ENCODE peak calls at places on chromosomes 3 and 15, in seven cellular contexts. One of them, this sample, is unnamed.

GRCh38 chr15:86273309-86273708 is 193.6 kb downstream of the AGBL1 start:
- DNase-seq in HL-60: no peak
- DNase-seq in B cell: no peak
- DNase-seq in progenitor cell of endocrine pancreas: no peak
- DNase-seq in HFF-Myc: no peak
- DNase-seq in fibroblast of the aortic adventitia: no peak
- DNase-seq in endothelial cell: no peak
- DNase-seq in this sample: no peak

GRCh38 chr3:72973031-72973723 is 23.4 kb upstream of the PPP4R2 start:
- DNase-seq in HL-60: no peak
- DNase-seq in B cell: no peak
- DNase-seq in progenitor cell of endocrine pancreas: no peak
- DNase-seq in HFF-Myc: no peak
- DNase-seq in fibroblast of the aortic adventitia: peak
- DNase-seq in endothelial cell: no peak
- DNase-seq in this sample: no peak

GRCh38 chr3:188156051-188156450 is 2.1 kb downstream of the LPP start:
- DNase-seq in HL-60: no peak
- DNase-seq in B cell: no peak
- DNase-seq in progenitor cell of endocrine pancreas: no peak
- DNase-seq in HFF-Myc: no peak
- DNase-seq in fibroblast of the aortic adventitia: no peak
- DNase-seq in endothelial cell: no peak
- DNase-seq in this sample: no peak

GRCh38 chr3:64306745-64307144 is 81.5 kb upstream of the PRICKLE2 start:
- DNase-seq in HL-60: no peak
- DNase-seq in B cell: no peak
- DNase-seq in progenitor cell of endocrine pancreas: no peak
- DNase-seq in HFF-Myc: no peak
- DNase-seq in fibroblast of the aortic adventitia: peak
- DNase-seq in endothelial cell: no peak
- DNase-seq in this sample: no peak

GRCh38 chr3:48765376-48765775 is 48.4 kb upstream of the IP6K2 start:
- DNase-seq in HL-60: no peak
- DNase-seq in B cell: no peak
- DNase-seq in progenitor cell of endocrine pancreas: no peak
- DNase-seq in HFF-Myc: no peak
- DNase-seq in fibroblast of the aortic adventitia: peak
- DNase-seq in endothelial cell: no peak
- DNase-seq in this sample: no peak

GRCh38 chr3:170714151-170714550 is 128.3 kb upstream of the SLC7A14 start:
- DNase-seq in HL-60: no peak
- DNase-seq in B cell: no peak
- DNase-seq in progenitor cell of endocrine pancreas: no peak
- DNase-seq in HFF-Myc: no peak
- DNase-seq in fibroblast of the aortic adventitia: peak
- DNase-seq in endothelial cell: no peak
- DNase-seq in this sample: no peak

GRCh38 chr3:47404955-47405790 is 24.4 kb downstream of the PTPN23 start:
- DNase-seq in HL-60: no peak
- DNase-seq in B cell: no peak
- DNase-seq in progenitor cell of endocrine pancreas: no peak
- DNase-seq in HFF-Myc: no peak
- DNase-seq in fibroblast of the aortic adventitia: peak
- DNase-seq in endothelial cell: no peak
- DNase-seq in this sample: no peak

GRCh38 chr15:44595246-44595645 is 58.3 kb downstream of the EIF3J start:
- DNase-seq in HL-60: no peak
- DNase-seq in B cell: no peak
- DNase-seq in progenitor cell of endocrine pancreas: no peak
- DNase-seq in HFF-Myc: no peak
- DNase-seq in fibroblast of the aortic adventitia: no peak
- DNase-seq in endothelial cell: no peak
- DNase-seq in this sample: no peak

GRCh38 chr3:60053518-60054265 is 1003.9 kb upstream of the CFAP20DC start:
- DNase-seq in HL-60: no peak
- DNase-seq in B cell: no peak
- DNase-seq in progenitor cell of endocrine pancreas: no peak
- DNase-seq in HFF-Myc: no peak
- DNase-seq in fibroblast of the aortic adventitia: no peak
- DNase-seq in endothelial cell: no peak
- DNase-seq in this sample: peak

GRCh38 chr15:68658151-68658550 is 79.4 kb downstream of the CORO2B start:
- DNase-seq in HL-60: no peak
- DNase-seq in B cell: no peak
- DNase-seq in progenitor cell of endocrine pancreas: no peak
- DNase-seq in HFF-Myc: no peak
- DNase-seq in fibroblast of the aortic adventitia: no peak
- DNase-seq in endothelial cell: no peak
- DNase-seq in this sample: no peak

GRCh38 chr3:38489766-38490165 is 6.4 kb upstream of the EXOG start:
- DNase-seq in HL-60: no peak
- DNase-seq in B cell: no peak
- DNase-seq in progenitor cell of endocrine pancreas: no peak
- DNase-seq in HFF-Myc: no peak
- DNase-seq in fibroblast of the aortic adventitia: no peak
- DNase-seq in endothelial cell: no peak
- DNase-seq in this sample: no peak

GRCh38 chr15:40481671-40482070 is 10.9 kb downstream of the CHST14 start:
- DNase-seq in HL-60: no peak
- DNase-seq in B cell: no peak
- DNase-seq in progenitor cell of endocrine pancreas: no peak
- DNase-seq in HFF-Myc: no peak
- DNase-seq in fibroblast of the aortic adventitia: no peak
- DNase-seq in endothelial cell: no peak
- DNase-seq in this sample: no peak

GRCh38 chr3:96931491-96931890 is 117.1 kb downstream of the EPHA6 start:
- DNase-seq in HL-60: no peak
- DNase-seq in B cell: no peak
- DNase-seq in progenitor cell of endocrine pancreas: no peak
- DNase-seq in HFF-Myc: no peak
- DNase-seq in fibroblast of the aortic adventitia: no peak
- DNase-seq in endothelial cell: no peak
- DNase-seq in this sample: no peak

GRCh38 chr3:149077638-149078037 is 8.7 kb downstream of the HLTF start:
- DNase-seq in HL-60: no peak
- DNase-seq in B cell: no peak
- DNase-seq in progenitor cell of endocrine pancreas: no peak
- DNase-seq in HFF-Myc: no peak
- DNase-seq in fibroblast of the aortic adventitia: peak
- DNase-seq in endothelial cell: no peak
- DNase-seq in this sample: peak

GRCh38 chr15:65089206-65089824 is 12.8 kb downstream of the KBTBD13 start:
- DNase-seq in HL-60: no peak
- DNase-seq in B cell: no peak
- DNase-seq in progenitor cell of endocrine pancreas: no peak
- DNase-seq in HFF-Myc: no peak
- DNase-seq in fibroblast of the aortic adventitia: no peak
- DNase-seq in endothelial cell: no peak
- DNase-seq in this sample: no peak

GRCh38 chr3:15495461-15496340 is 25.8 kb downstream of the COLQ start:
- DNase-seq in HL-60: no peak
- DNase-seq in B cell: no peak
- DNase-seq in progenitor cell of endocrine pancreas: no peak
- DNase-seq in HFF-Myc: no peak
- DNase-seq in fibroblast of the aortic adventitia: no peak
- DNase-seq in endothelial cell: no peak
- DNase-seq in this sample: no peak

GRCh38 chr3:15556512-15556911 is 35.0 kb upstream of the COLQ start:
- DNase-seq in HL-60: no peak
- DNase-seq in B cell: peak
- DNase-seq in progenitor cell of endocrine pancreas: no peak
- DNase-seq in HFF-Myc: no peak
- DNase-seq in fibroblast of the aortic adventitia: no peak
- DNase-seq in endothelial cell: no peak
- DNase-seq in this sample: no peak

GRCh38 chr3:112814256-112814655 is 32.4 kb downstream of the CD200R1L start:
- DNase-seq in HL-60: no peak
- DNase-seq in B cell: peak
- DNase-seq in progenitor cell of endocrine pancreas: no peak
- DNase-seq in HFF-Myc: peak
- DNase-seq in fibroblast of the aortic adventitia: peak
- DNase-seq in endothelial cell: no peak
- DNase-seq in this sample: no peak

GRCh38 chr3:183536238-183536880 is 19.1 kb downstream of the KLHL6 start:
- DNase-seq in HL-60: no peak
- DNase-seq in B cell: peak
- DNase-seq in progenitor cell of endocrine pancreas: no peak
- DNase-seq in HFF-Myc: no peak
- DNase-seq in fibroblast of the aortic adventitia: no peak
- DNase-seq in endothelial cell: no peak
- DNase-seq in this sample: no peak

GRCh38 chr3:155185623-155186022 is 105.5 kb downstream of the MME start:
- DNase-seq in HL-60: no peak
- DNase-seq in B cell: no peak
- DNase-seq in progenitor cell of endocrine pancreas: no peak
- DNase-seq in HFF-Myc: peak
- DNase-seq in fibroblast of the aortic adventitia: peak
- DNase-seq in endothelial cell: no peak
- DNase-seq in this sample: no peak

GRCh38 chr3:90221900-90222299 is 1114.5 kb downstream of the EPHA3 start:
- DNase-seq in HL-60: no peak
- DNase-seq in B cell: no peak
- DNase-seq in progenitor cell of endocrine pancreas: no peak
- DNase-seq in HFF-Myc: no peak
- DNase-seq in fibroblast of the aortic adventitia: no peak
- DNase-seq in endothelial cell: no peak
- DNase-seq in this sample: no peak

GRCh38 chr3:73716418-73716817 is 91.7 kb upstream of the PDZRN3 start:
- DNase-seq in HL-60: no peak
- DNase-seq in B cell: no peak
- DNase-seq in progenitor cell of endocrine pancreas: no peak
- DNase-seq in HFF-Myc: no peak
- DNase-seq in fibroblast of the aortic adventitia: peak
- DNase-seq in endothelial cell: no peak
- DNase-seq in this sample: no peak

GRCh38 chr3:31341130-31341529 is 191.6 kb upstream of the STT3B start:
- DNase-seq in HL-60: no peak
- DNase-seq in B cell: no peak
- DNase-seq in progenitor cell of endocrine pancreas: no peak
- DNase-seq in HFF-Myc: no peak
- DNase-seq in fibroblast of the aortic adventitia: no peak
- DNase-seq in endothelial cell: peak
- DNase-seq in this sample: no peak

GRCh38 chr15:31082771-31083393 is 18.6 kb downstream of the TRPM1 start:
- DNase-seq in HL-60: no peak
- DNase-seq in B cell: no peak
- DNase-seq in progenitor cell of endocrine pancreas: no peak
- DNase-seq in HFF-Myc: peak
- DNase-seq in fibroblast of the aortic adventitia: no peak
- DNase-seq in endothelial cell: no peak
- DNase-seq in this sample: no peak

GRCh38 chr3:168062679-168063078 is 33.0 kb downstream of the GOLIM4 start:
- DNase-seq in HL-60: no peak
- DNase-seq in B cell: no peak
- DNase-seq in progenitor cell of endocrine pancreas: no peak
- DNase-seq in HFF-Myc: no peak
- DNase-seq in fibroblast of the aortic adventitia: no peak
- DNase-seq in endothelial cell: no peak
- DNase-seq in this sample: no peak

GRCh38 chr3:168060317-168060716 is 35.4 kb downstream of the GOLIM4 start:
- DNase-seq in HL-60: no peak
- DNase-seq in B cell: no peak
- DNase-seq in progenitor cell of endocrine pancreas: no peak
- DNase-seq in HFF-Myc: no peak
- DNase-seq in fibroblast of the aortic adventitia: no peak
- DNase-seq in endothelial cell: no peak
- DNase-seq in this sample: no peak

GRCh38 chr3:168058482-168058881 is 37.2 kb downstream of the GOLIM4 start:
- DNase-seq in HL-60: no peak
- DNase-seq in B cell: no peak
- DNase-seq in progenitor cell of endocrine pancreas: no peak
- DNase-seq in HFF-Myc: no peak
- DNase-seq in fibroblast of the aortic adventitia: no peak
- DNase-seq in endothelial cell: no peak
- DNase-seq in this sample: no peak

GRCh38 chr3:168063122-168063521 is 32.6 kb downstream of the GOLIM4 start:
- DNase-seq in HL-60: no peak
- DNase-seq in B cell: no peak
- DNase-seq in progenitor cell of endocrine pancreas: no peak
- DNase-seq in HFF-Myc: no peak
- DNase-seq in fibroblast of the aortic adventitia: no peak
- DNase-seq in endothelial cell: no peak
- DNase-seq in this sample: no peak

GRCh38 chr3:168061332-168061996 is 34.3 kb downstream of the GOLIM4 start:
- DNase-seq in HL-60: no peak
- DNase-seq in B cell: no peak
- DNase-seq in progenitor cell of endocrine pancreas: no peak
- DNase-seq in HFF-Myc: no peak
- DNase-seq in fibroblast of the aortic adventitia: no peak
- DNase-seq in endothelial cell: no peak
- DNase-seq in this sample: no peak
- TF ChIP-seq CTCF in HL-60: no peak
- TF ChIP-seq CTCF in B cell: no peak
- TF ChIP-seq CTCF in progenitor cell of endocrine pancreas: no peak
- TF ChIP-seq CTCF in HFF-Myc: no peak
- TF ChIP-seq CTCF in fibroblast of the aortic adventitia: no peak
- TF ChIP-seq CTCF in endothelial cell: no peak
- TF ChIP-seq CTCF in this sample: no peak

DNA sequence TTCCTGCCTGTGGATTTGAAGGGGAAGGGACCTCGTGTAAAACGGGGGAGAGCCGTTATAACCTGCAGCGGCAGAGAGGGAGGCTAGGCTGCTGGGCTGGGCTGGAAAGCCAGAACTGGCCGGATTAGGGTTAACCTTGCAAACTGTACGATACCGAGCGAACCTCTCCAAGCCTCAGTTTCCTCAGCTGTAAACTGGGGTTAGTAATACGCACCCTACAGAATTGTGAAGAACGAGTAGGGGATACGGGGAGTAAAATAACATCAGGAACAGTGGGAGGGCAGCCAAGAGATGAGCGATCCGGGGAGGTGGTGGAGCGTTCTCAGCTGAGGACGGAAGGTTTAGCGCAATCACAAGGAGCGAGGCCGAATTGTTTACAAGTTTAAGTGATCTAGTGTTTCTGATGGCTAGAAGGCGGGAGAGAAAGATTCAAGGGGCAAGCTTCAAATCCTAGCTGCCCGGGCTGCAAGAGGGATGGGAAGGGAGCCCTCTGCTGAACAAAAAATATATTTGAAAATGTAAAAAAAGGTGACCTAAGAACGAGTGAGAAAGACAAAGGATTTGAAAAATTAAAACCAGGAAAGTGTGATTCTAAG is 768 bp upstream of the SEMA5B start:
- DNase-seq in HL-60: peak
- DNase-seq in B cell: peak
- DNase-seq in progenitor cell of endocrine pancreas: no peak
- DNase-seq in HFF-Myc: peak
- DNase-seq in fibroblast of the aortic adventitia: peak
- DNase-seq in endothelial cell: no peak
- DNase-seq in this sample: peak
- TF ChIP-seq CTCF in HL-60: no peak
- TF ChIP-seq CTCF in B cell: peak
- TF ChIP-seq CTCF in progenitor cell of endocrine pancreas: peak
- TF ChIP-seq CTCF in HFF-Myc: peak
- TF ChIP-seq CTCF in fibroblast of the aortic adventitia: peak
- TF ChIP-seq CTCF in endothelial cell: no peak
- TF ChIP-seq CTCF in this sample: peak

GRCh38 chr15:51336011-51336410 is 2.4 kb downstream of the CYP19A1 start:
- DNase-seq in HL-60: no peak
- DNase-seq in B cell: no peak
- DNase-seq in progenitor cell of endocrine pancreas: no peak
- DNase-seq in HFF-Myc: no peak
- DNase-seq in fibroblast of the aortic adventitia: peak
- DNase-seq in endothelial cell: no peak
- DNase-seq in this sample: no peak
- TF ChIP-seq CTCF in HL-60: no peak
- TF ChIP-seq CTCF in B cell: no peak
- TF ChIP-seq CTCF in progenitor cell of endocrine pancreas: no peak
- TF ChIP-seq CTCF in HFF-Myc: no peak
- TF ChIP-seq CTCF in fibroblast of the aortic adventitia: peak
- TF ChIP-seq CTCF in endothelial cell: no peak
- TF ChIP-seq CTCF in this sample: no peak

GRCh38 chr15:72312605-72313447 is 7.1 kb downstream of the CELF6 start:
- DNase-seq in HL-60: no peak
- DNase-seq in B cell: peak
- DNase-seq in progenitor cell of endocrine pancreas: peak
- DNase-seq in HFF-Myc: peak
- DNase-seq in fibroblast of the aortic adventitia: peak
- DNase-seq in endothelial cell: peak
- DNase-seq in this sample: peak
- TF ChIP-seq CTCF in HL-60: peak
- TF ChIP-seq CTCF in B cell: peak
- TF ChIP-seq CTCF in progenitor cell of endocrine pancreas: peak
- TF ChIP-seq CTCF in HFF-Myc: peak
- TF ChIP-seq CTCF in fibroblast of the aortic adventitia: peak
- TF ChIP-seq CTCF in endothelial cell: peak
- TF ChIP-seq CTCF in this sample: peak